ENCODE peak calls at places on chromosome 9, in four cellular contexts. B is ovary, K is brain microvascular endothelial cell, G is bronchial epithelial cell. X is an unnamed sample.

GRCh38 chr9:121663591-121663990 is 12.2 kb downstream of the DAB2IP start:
- DNase-seq in B (no peak), K (no peak), G (no peak), X (no peak)

GRCh38 chr9:132487351-132487791 is 77.4 kb downstream of the CFAP77 start:
- DNase-seq in B (no peak), K (no peak), G (no peak), X (no peak)

GRCh38 chr9:81592890-81593271 is 96.5 kb downstream of the TLE1 start:
- DNase-seq in B (peak; percentile 37), K (no peak), G (no peak), X (no peak)

GRCh38 chr9:3597792-3598191 is 72.0 kb upstream of the RFX3 start:
- DNase-seq in B (no peak), K (no peak), G (no peak), X (no peak)

GRCh38 chr9:17134843-17135577 is at the start of gene CNTLN:
- DNase-seq in B (peak; percentile 98), K (peak; percentile 70), G (peak; percentile 69), X (peak; percentile 91)

GRCh38 chr9:75226403-75227139 is 138.3 kb downstream of the OSTF1 start:
- DNase-seq in B (no peak), K (no peak), G (no peak), X (no peak)

GRCh38 chr9:107638922-107639321 is 149.4 kb upstream of the KLF4 start:
- DNase-seq in B (peak; percentile 85), K (peak; percentile 63), G (no peak), X (peak; percentile 90)

GRCh38 chr9:105205787-105206511 is 38.5 kb upstream of the SLC44A1 start:
- DNase-seq in B (peak; percentile 77), K (peak; percentile 45), G (peak; percentile 25), X (peak; percentile 99)

GRCh38 chr9:89328064-89328463 is 9.8 kb downstream of the SECISBP2 start:
- DNase-seq in B (no peak), K (no peak), G (peak; percentile 26), X (no peak)

GRCh38 chr9:38443597-38443996 is 19.3 kb upstream of the IGFBPL1 start:
- DNase-seq in B (no peak), K (no peak), G (peak; percentile 73), X (no peak)

GRCh38 chr9:111038336-111039202 is at the start of gene LPAR1:
- DNase-seq in B (peak; percentile 60), K (peak; percentile 39), G (peak; percentile 52), X (peak; percentile 68)

GRCh38 chr9:16885896-16886295 is 15.4 kb upstream of the BNC2 start:
- DNase-seq in B (no peak), K (no peak), G (no peak), X (no peak)

GRCh38 chr9:126147620-126148522 is 178.8 kb upstream of the MVB12B start:
- DNase-seq in B (no peak), K (no peak), G (no peak), X (no peak)

GRCh38 chr9:123225374-123225813 is 43.0 kb downstream of the STRBP start:
- DNase-seq in B (no peak), K (peak; percentile 77), G (peak; percentile 91), X (peak; percentile 61)

GRCh38 chr9:36276840-36277239 is 18.6 kb upstream of the GNE start:
- DNase-seq in B (no peak), K (peak; percentile 76), G (peak; percentile 34), X (peak; percentile 79)

GRCh38 chr9:34454571-34455065 is 3.8 kb downstream of the FAM219A start:
- DNase-seq in B (no peak), K (peak; percentile 79), G (peak; percentile 82), X (peak; percentile 50)

GRCh38 chr9:98409637-98410173 is 154.3 kb upstream of the TBC1D2 start:
- DNase-seq in B (no peak), K (no peak), G (no peak), X (no peak)

GRCh38 chr9:32566770-32567169 is 6.2 kb downstream of the NDUFB6 start:
- DNase-seq in B (no peak), K (no peak), G (no peak), X (no peak)

GRCh38 chr9:78713746-78714405 is 417.0 kb downstream of the PSAT1 start:
- DNase-seq in B (no peak), K (no peak), G (no peak), X (peak; percentile 6)

DNA sequence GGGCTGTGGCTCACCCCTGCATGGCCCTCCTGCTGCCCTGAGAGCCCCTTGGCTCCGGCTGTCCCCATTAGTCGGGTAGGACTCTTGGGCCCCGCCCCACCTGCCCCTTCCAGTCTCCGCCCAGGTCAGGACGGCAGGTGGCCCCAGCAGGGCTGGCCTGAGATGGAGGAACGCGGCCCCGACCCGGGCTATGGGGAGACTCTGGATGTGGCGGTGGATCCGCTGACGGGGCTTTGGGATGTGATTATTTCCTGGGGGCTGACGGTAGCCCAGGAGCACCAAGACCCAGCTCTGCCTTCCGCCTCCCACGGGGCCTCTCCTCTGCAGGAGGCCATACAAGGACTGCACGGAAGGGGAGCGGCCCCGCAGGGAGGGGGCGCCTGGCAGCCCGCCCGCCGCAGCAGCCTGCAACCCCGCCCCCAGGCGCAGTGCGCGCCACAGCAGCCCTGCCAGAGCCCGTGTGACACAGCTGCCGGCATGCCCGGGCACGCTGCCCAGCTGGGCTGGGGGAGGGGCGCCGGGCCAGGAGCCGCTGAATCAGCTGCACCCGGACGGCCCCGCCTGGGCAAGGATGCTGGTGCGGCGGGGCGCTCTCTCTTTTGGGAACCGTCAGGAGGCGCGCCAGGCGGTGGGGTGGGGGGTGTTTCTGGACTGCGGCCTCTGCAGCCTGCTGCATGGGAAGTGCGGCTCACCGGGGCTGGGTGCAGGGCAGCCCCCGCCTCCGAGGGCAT is 9.2 kb downstream of the TMEM250 start:
- DNase-seq in B (peak; percentile 92), K (peak; percentile 71), G (peak; percentile 84), X (peak; percentile 86)
- TF ChIP-seq CTCF in B (no peak), K (peak; percentile 7), G (no peak), X (peak; percentile 20)

GRCh38 chr9:92685022-92685421 is 15.1 kb upstream of the IPPK start:
- DNase-seq in B (no peak), K (no peak), G (no peak), X (no peak)
- H3K4me3 ChIP-seq in B (no peak overlapping the region), K (no peak overlapping the region), G (no peak overlapping the region), X (no peak overlapping the region)

GRCh38 chr9:83154821-83155220 is 91.9 kb upstream of the RASEF start:
- DNase-seq in B (no peak), K (peak; percentile 32), G (peak; percentile 92), X (peak; percentile 4)

GRCh38 chr9:83153030-83153429 is 90.1 kb upstream of the RASEF start:
- DNase-seq in B (no peak), K (no peak), G (no peak), X (no peak)

GRCh38 chr9:83155733-83156132 is 92.8 kb upstream of the RASEF start:
- DNase-seq in B (no peak), K (no peak), G (no peak), X (no peak)

GRCh38 chr9:83151627-83152137 is 88.7 kb upstream of the RASEF start:
- DNase-seq in B (no peak), K (no peak), G (no peak), X (no peak)

GRCh38 chr9:83154087-83154736 is 91.3 kb upstream of the RASEF start:
- DNase-seq in B (no peak), K (peak; percentile 56), G (peak; percentile 92), X (peak; percentile 19)
- TF ChIP-seq CTCF in B (no peak), K (no peak), G (no peak), X (no peak)

DNA sequence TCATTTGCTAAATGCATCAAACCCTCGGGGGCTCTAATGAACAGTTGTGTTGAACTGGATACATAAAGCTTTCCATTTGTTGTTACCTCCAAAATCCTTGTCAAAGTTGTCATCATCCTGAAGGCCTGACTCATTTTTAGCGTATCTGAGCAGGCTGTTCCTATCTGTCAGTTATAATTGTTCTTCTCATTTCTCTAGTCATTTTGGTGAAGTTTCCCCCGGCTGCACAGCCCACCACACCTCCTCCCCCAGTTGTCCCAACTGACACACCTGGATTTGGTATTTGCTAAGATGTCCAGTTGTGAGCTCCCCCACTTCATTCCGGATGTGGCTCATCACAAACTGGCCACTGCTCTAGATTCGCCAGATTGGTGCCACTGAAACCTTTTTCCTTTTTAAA is 27.7 kb downstream of the ZFAND5 start:
- DNase-seq in B (no peak), K (no peak), G (no peak), X (no peak)
- H3K4me3 ChIP-seq in B (no peak overlapping the region), K (no peak overlapping the region), G (no peak overlapping the region), X (no peak overlapping the region)

DNA sequence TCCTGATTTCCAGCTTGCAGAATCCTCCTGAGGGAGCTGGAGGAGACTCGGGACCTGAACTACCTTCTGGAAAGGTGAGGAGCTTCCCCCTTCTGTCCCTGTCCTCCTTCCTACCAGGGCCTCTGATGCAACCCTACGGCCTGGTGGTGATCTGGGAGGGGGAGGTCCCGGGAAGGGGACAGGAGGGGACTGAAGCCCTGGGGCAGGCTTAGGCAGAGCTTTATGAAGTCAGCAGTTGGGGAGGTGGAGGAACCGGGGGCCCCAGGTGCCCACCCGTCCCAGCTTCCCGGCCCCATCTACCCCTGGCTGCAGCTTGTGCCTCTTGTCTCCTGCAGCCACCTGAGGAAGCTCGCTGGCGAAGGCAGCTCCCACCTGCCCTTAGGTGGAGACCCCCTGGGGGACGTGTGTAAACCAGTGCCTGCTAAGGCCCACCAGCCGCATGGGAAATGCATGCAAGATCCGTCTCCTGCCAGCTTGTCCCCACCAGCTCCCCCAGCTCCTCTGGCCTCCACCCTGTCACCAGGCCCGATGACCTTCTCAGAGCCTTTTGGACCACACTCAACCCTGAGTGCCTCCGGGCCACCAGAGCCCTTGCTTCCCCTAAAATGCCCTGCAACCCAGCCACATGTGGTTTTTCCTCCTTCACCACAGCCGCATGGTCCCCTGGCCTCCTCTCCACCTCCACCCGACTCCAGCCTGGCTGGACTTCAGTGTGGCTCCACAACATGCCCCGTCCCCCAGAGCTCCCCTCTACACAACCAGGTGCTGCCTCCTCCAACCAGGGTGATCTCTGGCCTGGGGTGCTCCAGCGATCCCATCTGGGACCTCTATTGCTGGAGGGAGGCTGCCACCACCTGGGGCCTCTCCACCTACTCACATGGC is 2.1 kb downstream of the SPATA31E1 start:
- DNase-seq in B (no peak), K (no peak), G (no peak), X (no peak)
- TF ChIP-seq CTCF in B (no peak), K (no peak), G (no peak), X (no peak)

GRCh38 chr9:113566712-113567071 is 103.2 kb downstream of the RGS3 start:
- DNase-seq in B (peak; percentile 27), K (no peak), G (peak; percentile 48), X (no peak)

GRCh38 chr9:113568481-113569321 is 105.2 kb downstream of the RGS3 start:
- DNase-seq in B (no peak), K (no peak), G (no peak), X (no peak)

GRCh38 chr9:113569472-113570060 is 106.0 kb downstream of the RGS3 start:
- DNase-seq in B (peak; percentile 12), K (no peak), G (no peak), X (no peak)

GRCh38 chr9:113567361-113568080 is 104.0 kb downstream of the RGS3 start:
- DNase-seq in B (peak; percentile 18), K (no peak), G (no peak), X (no peak)

GRCh38 chr9:113568081-113568435 is 104.5 kb downstream of the RGS3 start:
- DNase-seq in B (peak; percentile 13), K (no peak), G (no peak), X (no peak)
- H3K4me3 ChIP-seq in B (no peak overlapping the region), K (no peak overlapping the region), G (no peak overlapping the region), X (no peak overlapping the region)

GRCh38 chr9:133791069-133791468 is 52.9 kb upstream of the SARDH start:
- DNase-seq in B (no peak), K (no peak), G (no peak), X (no peak)

GRCh38 chr9:133788045-133788818 is 50.1 kb upstream of the SARDH start:
- DNase-seq in B (no peak), K (no peak), G (no peak), X (no peak)

GRCh38 chr9:133786936-133787748 is 49.0 kb upstream of the SARDH start:
- DNase-seq in B (no peak), K (no peak), G (no peak), X (no peak)

GRCh38 chr9:133787749-133788015 is 49.5 kb upstream of the SARDH start:
- DNase-seq in B (no peak), K (no peak), G (peak; percentile 7), X (peak; percentile 25)

GRCh38 chr9:133788819-133789733 is 50.9 kb upstream of the SARDH start:
- DNase-seq in B (peak; percentile 42), K (no peak), G (no peak), X (no peak)
- TF ChIP-seq CTCF in B (no peak), K (no peak), G (no peak), X (no peak)

X was measured in fibroblast of the aortic adventitia.